ENCODE peak calls at places on chromosomes 16 and 17, in four cellular contexts. Q is HL-60, H is K562, R is GM12878. W is an unnamed sample.

GRCh38 chr17:38750312-38751121 is 2.0 kb upstream of the PSMB3 start:
- DNase-seq in Q (no peak), H (no peak), R (no peak), W (no peak)

GRCh38 chr16:73872856-73873255 is 423.8 kb upstream of the PSMD7 start:
- DNase-seq in Q (no peak), H (no peak), R (no peak), W (no peak)

GRCh38 chr17:28576758-28577465 is at the start of gene ALDOC:
- DNase-seq in Q (peak), H (peak), R (peak), W (peak)

GRCh38 chr16:85990861-85991301 is 91.9 kb downstream of the IRF8 start:
- DNase-seq in Q (no peak), H (no peak), R (peak), W (no peak)

GRCh38 chr16:68229431-68230175 is 6.3 kb downstream of the ESRP2 start:
- DNase-seq in Q (no peak), H (peak), R (no peak), W (peak)

GRCh38 chr17:77428020-77428781 is 287.4 kb downstream of the SEC14L1 start:
- DNase-seq in Q (peak), H (no peak), R (no peak), W (no peak)

GRCh38 chr16:16141141-16141540 is 82.2 kb downstream of the ABCC6 start:
- DNase-seq in Q (no peak), H (no peak), R (no peak), W (no peak)

GRCh38 chr16:4179020-4179419 is 62.8 kb upstream of the ADCY9 start:
- DNase-seq in Q (peak), H (no peak), R (no peak), W (no peak)

GRCh38 chr16:24668481-24669001 is 60.9 kb upstream of the TNRC6A start:
- DNase-seq in Q (no peak), H (no peak), R (no peak), W (no peak)

GRCh38 chr16:29806641-29807425 is 504 bp downstream of the MAZ start:
- DNase-seq in Q (peak), H (peak), R (no peak), W (no peak)

GRCh38 chr17:30378191-30378796 is 433 bp upstream of the CPD start:
- DNase-seq in Q (no peak), H (peak), R (no peak), W (no peak)

GRCh38 chr16:84742561-84743200 is 42.9 kb downstream of the USP10 start:
- DNase-seq in Q (no peak), H (no peak), R (no peak), W (no peak)

GRCh38 chr16:83961591-83961990 is 6.5 kb upstream of the NECAB2 start:
- DNase-seq in Q (no peak), H (no peak), R (no peak), W (no peak)

GRCh38 chr17:81898029-81898866 is 3.8 kb upstream of the NPB start:
- DNase-seq in Q (no peak), H (peak), R (no peak), W (no peak)

GRCh38 chr16:73329363-73330306 is 281.7 kb upstream of the ZFHX3 start:
- DNase-seq in Q (no peak), H (no peak), R (no peak), W (no peak)

GRCh38 chr16:15434425-15435215 is at the start of gene BMERB1:
- DNase-seq in Q (no peak), H (no peak), R (no peak), W (peak)

GRCh38 chr17:17793378-17794214 is 43.2 kb downstream of the SREBF1 start:
- DNase-seq in Q (no peak), H (no peak), R (no peak), W (no peak)

GRCh38 chr16:77780378-77780837 is 8.0 kb upstream of the VAT1L start:
- DNase-seq in Q (no peak), H (no peak), R (no peak), W (no peak)

GRCh38 chr17:37608369-37609169 is 649 bp downstream of the SYNRG start:
- DNase-seq in Q (no peak), H (no peak), R (no peak), W (peak)

GRCh38 chr16:88200896-88201185 is 181.9 kb upstream of the ZNF469 start:
- DNase-seq in Q (no peak), H (no peak), R (no peak), W (no peak)

GRCh38 chr16:74601131-74601871 is 5.6 kb downstream of the GLG1 start:
- DNase-seq in Q (no peak), H (no peak), R (no peak), W (peak)

DNA sequence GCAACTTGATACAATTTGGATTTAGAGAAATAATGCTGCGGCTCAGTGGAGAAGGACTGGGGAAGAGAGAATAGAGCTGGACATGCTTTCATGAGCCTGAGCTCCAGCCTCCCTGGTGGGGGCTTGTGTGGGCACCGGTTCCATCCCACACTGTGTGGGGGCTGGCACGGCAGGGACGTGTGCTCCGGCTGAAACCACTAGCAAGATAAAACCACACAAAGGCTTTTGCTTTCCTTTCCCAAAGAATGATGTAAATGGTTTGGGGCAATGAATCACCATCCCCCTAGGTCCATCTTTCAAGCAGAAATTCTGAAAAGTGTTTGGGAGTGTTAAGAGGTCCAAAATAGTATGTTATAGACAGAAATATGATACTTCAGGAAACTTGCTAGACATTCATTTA is 77.0 kb downstream of the CDH11 start:
- DNase-seq in Q (no peak), H (no peak), R (no peak), W (no peak)
- TF ChIP-seq SPI1 in Q (no peak), H (no peak), R (no peak), W (no peak)

GRCh38 chr16:389317-389716 is 7.5 kb upstream of the PGAP6 start:
- DNase-seq in Q (no peak), H (no peak), R (no peak), W (no peak)
- TF ChIP-seq SPI1 in Q (no peak), H (no peak), R (no peak), W (no peak)

GRCh38 chr17:7176107-7176851 is 2.9 kb downstream of the ASGR1 start:
- DNase-seq in Q (no peak), H (no peak), R (no peak), W (no peak)

GRCh38 chr17:7175363-7175733 is 3.8 kb downstream of the ASGR1 start:
- DNase-seq in Q (no peak), H (no peak), R (no peak), W (no peak)

GRCh38 chr17:7174603-7175362 is 4.4 kb downstream of the ASGR1 start:
- DNase-seq in Q (no peak), H (no peak), R (no peak), W (no peak)

GRCh38 chr17:7176870-7177209 is 2.3 kb downstream of the ASGR1 start:
- DNase-seq in Q (no peak), H (no peak), R (no peak), W (no peak)

GRCh38 chr17:7173687-7174602 is 5.2 kb downstream of the ASGR1 start:
- DNase-seq in Q (no peak), H (no peak), R (no peak), W (no peak)
- TF ChIP-seq SPI1 in Q (no peak), H (no peak), R (no peak), W (no peak)

GRCh38 chr17:44331249-44331760 is 6.7 kb upstream of the SLC25A39 start:
- DNase-seq in Q (no peak), H (peak), R (no peak), W (no peak)
- TF ChIP-seq SPI1 in Q (no peak), H (no peak), R (no peak), W (no peak)

DNA sequence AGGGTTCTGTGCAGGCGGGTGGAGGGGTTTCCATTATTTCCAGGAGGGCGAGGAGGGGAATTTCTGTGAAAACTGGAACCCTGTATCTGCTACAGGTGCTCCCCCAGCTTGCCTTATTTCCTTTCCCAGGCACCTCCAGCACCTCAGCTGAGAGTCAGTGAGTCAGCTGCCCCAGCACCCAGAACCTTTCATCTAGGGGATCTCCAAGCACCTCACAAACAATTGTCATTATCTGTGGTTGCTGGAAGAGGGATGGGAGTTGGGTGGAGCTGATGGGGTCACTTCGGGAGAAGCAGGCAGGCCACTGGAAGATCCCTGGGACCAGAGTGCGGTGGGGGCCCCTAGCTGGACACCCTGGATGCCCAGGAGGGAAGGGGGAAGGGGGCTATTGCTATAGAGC is 10.0 kb upstream of the CLUH start:
- DNase-seq in Q (no peak), H (no peak), R (no peak), W (no peak)
- TF ChIP-seq SPI1 in Q (no peak), H (no peak), R (no peak), W (no peak)

DNA sequence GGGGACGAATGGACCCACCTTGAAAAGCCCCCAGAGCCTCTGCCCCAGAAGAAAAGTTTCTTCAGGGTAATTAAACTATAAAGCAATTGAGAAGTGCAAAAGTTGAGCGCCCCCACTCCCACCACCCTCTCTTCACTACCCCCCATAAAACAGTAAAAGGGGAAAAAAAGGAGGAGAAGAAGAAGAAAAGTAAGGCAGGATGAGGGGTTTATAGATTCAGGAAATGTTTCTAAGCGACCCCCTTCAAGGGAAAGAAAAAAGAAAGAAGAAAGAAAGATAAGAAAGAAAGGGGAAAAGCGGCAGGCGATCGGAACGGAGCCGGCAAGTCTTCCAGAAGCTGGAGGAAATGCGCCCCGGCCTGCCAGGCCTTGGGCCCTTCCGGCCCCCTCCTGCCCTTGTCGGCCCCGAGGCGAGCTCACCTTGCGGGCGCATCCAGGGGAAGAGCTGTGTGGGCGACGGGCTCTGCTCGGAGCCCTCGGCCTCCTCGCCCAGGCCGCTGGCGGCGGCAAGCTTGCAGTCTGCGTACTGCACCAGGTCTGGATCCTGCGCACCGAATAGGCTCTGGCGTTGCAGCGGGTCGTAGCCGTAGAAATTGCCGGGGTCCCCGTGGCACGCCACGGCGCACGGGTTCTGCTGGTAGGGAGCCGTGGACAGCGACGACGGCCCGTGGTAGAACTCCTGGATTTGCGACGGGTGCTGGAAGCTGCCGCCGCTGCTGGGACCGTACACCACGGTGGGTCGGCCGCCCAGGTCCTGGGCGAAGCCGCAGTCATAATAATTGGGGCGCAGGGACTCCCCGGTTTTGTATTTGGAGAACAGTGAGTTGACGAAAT is 1.0 kb downstream of the HOXB8 start:
- DNase-seq in Q (no peak), H (no peak), R (no peak), W (no peak)
- TF ChIP-seq SPI1 in Q (no peak), H (no peak), R (no peak), W (no peak)

DNA sequence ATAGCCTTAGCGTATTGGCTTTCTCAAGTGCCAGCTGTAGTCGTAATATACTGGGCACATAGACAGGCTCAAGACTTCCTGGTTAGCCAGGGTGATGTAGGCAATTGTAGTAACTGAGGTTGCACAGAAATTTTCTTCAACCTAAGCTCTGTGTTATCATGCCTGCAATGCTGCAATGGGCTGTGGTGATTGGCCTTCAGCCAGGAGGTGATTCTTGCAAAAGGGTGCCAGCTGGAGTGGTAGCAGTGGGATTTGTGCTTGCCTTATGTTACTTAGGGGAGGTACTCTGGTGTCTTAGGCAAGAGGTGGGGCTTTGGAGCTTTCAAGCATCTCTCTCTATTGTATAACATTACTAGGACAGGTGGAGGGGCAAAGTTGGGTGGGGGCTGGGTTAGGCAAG is 495.1 kb downstream of the CDH11 start:
- DNase-seq in Q (no peak), H (no peak), R (no peak), W (no peak)
- TF ChIP-seq SPI1 in Q (no peak), H (no peak), R (no peak), W (no peak)

DNA sequence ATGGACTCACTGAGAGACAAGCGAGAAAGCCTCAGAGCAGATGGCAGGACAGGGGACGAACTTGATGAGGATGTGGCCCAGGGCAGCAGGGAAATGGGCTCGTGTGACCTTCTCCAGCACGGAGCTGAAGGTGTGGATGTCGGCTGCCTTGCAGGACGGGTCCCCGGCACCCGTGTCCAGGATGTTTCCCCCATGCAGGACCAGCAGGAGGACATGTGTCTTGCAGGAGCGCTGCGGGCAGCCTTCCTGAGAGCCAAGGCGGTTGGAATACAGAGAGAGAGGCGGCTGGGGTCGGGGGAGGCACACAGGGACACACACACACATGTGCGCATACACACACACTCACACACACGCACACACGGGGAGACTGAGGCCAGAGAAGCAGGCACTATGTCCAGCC is 39.3 kb downstream of the PIMREG start:
- DNase-seq in Q (no peak), H (no peak), R (no peak), W (no peak)
- TF ChIP-seq SPI1 in Q (no peak), H (no peak), R (no peak), W (no peak)